ENCODE peak calls at places on chromosomes 16 and 17, in six cellular contexts. One of them, this sample, is unnamed.

GRCh38 chr17:75319818-75320691 is 30.8 kb upstream of the SLC25A19 start:
- DNase-seq in naive thymus-derived CD4-positive, alpha-beta T cell: no peak
- DNase-seq in thoracic aorta: no peak
- DNase-seq in left lung: peak; percentile 21
- DNase-seq in MM.1S: no peak
- DNase-seq in body of pancreas: no peak
- DNase-seq in this sample: no peak

GRCh38 chr16:81711609-81712329 is 67.3 kb upstream of the PLCG2 start:
- DNase-seq in naive thymus-derived CD4-positive, alpha-beta T cell: no peak
- DNase-seq in thoracic aorta: no peak
- DNase-seq in left lung: no peak
- DNase-seq in MM.1S: no peak
- DNase-seq in body of pancreas: no peak
- DNase-seq in this sample: no peak

GRCh38 chr17:18285296-18285695 is 24.8 kb downstream of the MIEF2 start:
- DNase-seq in naive thymus-derived CD4-positive, alpha-beta T cell: no peak
- DNase-seq in thoracic aorta: no peak
- DNase-seq in left lung: no peak
- DNase-seq in MM.1S: no peak
- DNase-seq in body of pancreas: no peak
- DNase-seq in this sample: no peak

GRCh38 chr16:21277927-21278706 is at the start of gene CRYM:
- DNase-seq in naive thymus-derived CD4-positive, alpha-beta T cell: no peak
- DNase-seq in thoracic aorta: no peak
- DNase-seq in left lung: peak; percentile 88
- DNase-seq in MM.1S: peak; percentile 70
- DNase-seq in body of pancreas: peak; percentile 76
- DNase-seq in this sample: peak; percentile 55

GRCh38 chr17:33335491-33336173 is 42.5 kb upstream of the ASIC2 start:
- DNase-seq in naive thymus-derived CD4-positive, alpha-beta T cell: no peak
- DNase-seq in thoracic aorta: no peak
- DNase-seq in left lung: no peak
- DNase-seq in MM.1S: no peak
- DNase-seq in body of pancreas: no peak
- DNase-seq in this sample: no peak

GRCh38 chr16:84061236-84061830 is 18.7 kb upstream of the SLC38A8 start:
- DNase-seq in naive thymus-derived CD4-positive, alpha-beta T cell: no peak
- DNase-seq in thoracic aorta: no peak
- DNase-seq in left lung: no peak
- DNase-seq in MM.1S: no peak
- DNase-seq in body of pancreas: no peak
- DNase-seq in this sample: no peak

GRCh38 chr17:31019004-31019403 is 48.2 kb downstream of the RNF135 start:
- DNase-seq in naive thymus-derived CD4-positive, alpha-beta T cell: no peak
- DNase-seq in thoracic aorta: no peak
- DNase-seq in left lung: no peak
- DNase-seq in MM.1S: no peak
- DNase-seq in body of pancreas: no peak
- DNase-seq in this sample: no peak

GRCh38 chr16:66020061-66020460 is 346.4 kb upstream of the CDH5 start:
- DNase-seq in naive thymus-derived CD4-positive, alpha-beta T cell: no peak
- DNase-seq in thoracic aorta: no peak
- DNase-seq in left lung: no peak
- DNase-seq in MM.1S: no peak
- DNase-seq in body of pancreas: no peak
- DNase-seq in this sample: no peak

GRCh38 chr17:50361561-50362480 is 11.2 kb downstream of the MRPL27 start:
- DNase-seq in naive thymus-derived CD4-positive, alpha-beta T cell: peak; percentile 65
- DNase-seq in thoracic aorta: no peak
- DNase-seq in left lung: no peak
- DNase-seq in MM.1S: peak; percentile 64
- DNase-seq in body of pancreas: peak; percentile 77
- DNase-seq in this sample: peak; percentile 59

GRCh38 chr17:75153854-75154194 is 488 bp downstream of the JPT1 start:
- DNase-seq in naive thymus-derived CD4-positive, alpha-beta T cell: peak; percentile 7
- DNase-seq in thoracic aorta: no peak
- DNase-seq in left lung: peak; percentile 81
- DNase-seq in MM.1S: no peak
- DNase-seq in body of pancreas: no peak
- DNase-seq in this sample: no peak

GRCh38 chr16:82042841-82043240 is 7.8 kb downstream of the HSD17B2 start:
- DNase-seq in naive thymus-derived CD4-positive, alpha-beta T cell: no peak
- DNase-seq in thoracic aorta: no peak
- DNase-seq in left lung: no peak
- DNase-seq in MM.1S: no peak
- DNase-seq in body of pancreas: no peak
- DNase-seq in this sample: no peak

GRCh38 chr17:76820039-76820438 is 48.2 kb upstream of the MGAT5B start:
- DNase-seq in naive thymus-derived CD4-positive, alpha-beta T cell: no peak
- DNase-seq in thoracic aorta: no peak
- DNase-seq in left lung: no peak
- DNase-seq in MM.1S: no peak
- DNase-seq in body of pancreas: no peak
- DNase-seq in this sample: peak; percentile 22

GRCh38 chr17:61309362-61309761 is 90.3 kb upstream of the TBX2 start:
- DNase-seq in naive thymus-derived CD4-positive, alpha-beta T cell: no peak
- DNase-seq in thoracic aorta: no peak
- DNase-seq in left lung: no peak
- DNase-seq in MM.1S: no peak
- DNase-seq in body of pancreas: no peak
- DNase-seq in this sample: no peak

GRCh38 chr17:46046957-46047356 is 47.9 kb downstream of the STH start:
- DNase-seq in naive thymus-derived CD4-positive, alpha-beta T cell: no peak
- DNase-seq in thoracic aorta: no peak
- DNase-seq in left lung: no peak
- DNase-seq in MM.1S: no peak
- DNase-seq in body of pancreas: no peak
- DNase-seq in this sample: no peak

GRCh38 chr17:56912105-56912999 is 1.5 kb downstream of the TRIM25 start:
- DNase-seq in naive thymus-derived CD4-positive, alpha-beta T cell: no peak
- DNase-seq in thoracic aorta: no peak
- DNase-seq in left lung: no peak
- DNase-seq in MM.1S: no peak
- DNase-seq in body of pancreas: peak; percentile 54
- DNase-seq in this sample: no peak

GRCh38 chr16:27925612-27926011 is 137.9 kb downstream of the GSG1L start:
- DNase-seq in naive thymus-derived CD4-positive, alpha-beta T cell: no peak
- DNase-seq in thoracic aorta: no peak
- DNase-seq in left lung: no peak
- DNase-seq in MM.1S: no peak
- DNase-seq in body of pancreas: no peak
- DNase-seq in this sample: no peak

GRCh38 chr17:38320482-38320881 is 23.3 kb downstream of the GPR179 start:
- DNase-seq in naive thymus-derived CD4-positive, alpha-beta T cell: no peak
- DNase-seq in thoracic aorta: no peak
- DNase-seq in left lung: no peak
- DNase-seq in MM.1S: no peak
- DNase-seq in body of pancreas: no peak
- DNase-seq in this sample: no peak

GRCh38 chr16:86512301-86512859 is 2.1 kb downstream of the FOXF1 start:
- DNase-seq in naive thymus-derived CD4-positive, alpha-beta T cell: no peak
- DNase-seq in thoracic aorta: no peak
- DNase-seq in left lung: no peak
- DNase-seq in MM.1S: no peak
- DNase-seq in body of pancreas: no peak
- DNase-seq in this sample: no peak

GRCh38 chr17:10276436-10276835 is 78.0 kb upstream of the GAS7 start:
- DNase-seq in naive thymus-derived CD4-positive, alpha-beta T cell: no peak
- DNase-seq in thoracic aorta: no peak
- DNase-seq in left lung: no peak
- DNase-seq in MM.1S: no peak
- DNase-seq in body of pancreas: no peak
- DNase-seq in this sample: no peak

GRCh38 chr17:79085154-79085920 is 10.7 kb downstream of the ENGASE start:
- DNase-seq in naive thymus-derived CD4-positive, alpha-beta T cell: no peak
- DNase-seq in thoracic aorta: no peak
- DNase-seq in left lung: peak; percentile 72
- DNase-seq in MM.1S: no peak
- DNase-seq in body of pancreas: no peak
- DNase-seq in this sample: no peak

GRCh38 chr16:50778284-50779163 is 36.6 kb downstream of the CYLD start:
- DNase-seq in naive thymus-derived CD4-positive, alpha-beta T cell: no peak
- DNase-seq in thoracic aorta: no peak
- DNase-seq in left lung: no peak
- DNase-seq in MM.1S: no peak
- DNase-seq in body of pancreas: no peak
- DNase-seq in this sample: no peak

GRCh38 chr16:30755955-30756780 is 5.7 kb downstream of the CFAP119 start:
- DNase-seq in naive thymus-derived CD4-positive, alpha-beta T cell: no peak
- DNase-seq in thoracic aorta: no peak
- DNase-seq in left lung: peak; percentile 7
- DNase-seq in MM.1S: no peak
- DNase-seq in body of pancreas: no peak
- DNase-seq in this sample: no peak

GRCh38 chr17:83173997-83174858 is 94.8 kb downstream of the METRNL start:
- DNase-seq in naive thymus-derived CD4-positive, alpha-beta T cell: no peak
- DNase-seq in thoracic aorta: no peak
- DNase-seq in left lung: peak; percentile 75
- DNase-seq in MM.1S: no peak
- DNase-seq in body of pancreas: peak; percentile 19
- DNase-seq in this sample: peak; percentile 33

GRCh38 chr17:44840936-44841335 is 6.7 kb upstream of the HIGD1B start:
- DNase-seq in naive thymus-derived CD4-positive, alpha-beta T cell: no peak
- DNase-seq in thoracic aorta: no peak
- DNase-seq in left lung: no peak
- DNase-seq in MM.1S: no peak
- DNase-seq in body of pancreas: no peak
- DNase-seq in this sample: no peak

GRCh38 chr16:15775209-15775608 is 81.6 kb downstream of the MYH11 start:
- DNase-seq in naive thymus-derived CD4-positive, alpha-beta T cell: no peak
- DNase-seq in thoracic aorta: no peak
- DNase-seq in left lung: no peak
- DNase-seq in MM.1S: no peak
- DNase-seq in body of pancreas: no peak
- DNase-seq in this sample: peak; percentile 44

GRCh38 chr16:15775663-15776304 is 81.0 kb downstream of the MYH11 start:
- DNase-seq in naive thymus-derived CD4-positive, alpha-beta T cell: no peak
- DNase-seq in thoracic aorta: no peak
- DNase-seq in left lung: no peak
- DNase-seq in MM.1S: no peak
- DNase-seq in body of pancreas: no peak
- DNase-seq in this sample: no peak

GRCh38 chr16:15772579-15773293 is 84.1 kb downstream of the MYH11 start:
- DNase-seq in naive thymus-derived CD4-positive, alpha-beta T cell: no peak
- DNase-seq in thoracic aorta: no peak
- DNase-seq in left lung: no peak
- DNase-seq in MM.1S: no peak
- DNase-seq in body of pancreas: no peak
- DNase-seq in this sample: no peak

GRCh38 chr16:15771694-15772093 is 85.1 kb downstream of the MYH11 start:
- DNase-seq in naive thymus-derived CD4-positive, alpha-beta T cell: no peak
- DNase-seq in thoracic aorta: no peak
- DNase-seq in left lung: no peak
- DNase-seq in MM.1S: no peak
- DNase-seq in body of pancreas: no peak
- DNase-seq in this sample: no peak

GRCh38 chr16:15773964-15774363 is 82.9 kb downstream of the MYH11 start:
- DNase-seq in naive thymus-derived CD4-positive, alpha-beta T cell: no peak
- DNase-seq in thoracic aorta: no peak
- DNase-seq in left lung: no peak
- DNase-seq in MM.1S: no peak
- DNase-seq in body of pancreas: no peak
- DNase-seq in this sample: no peak
- H3K27me3 ChIP-seq in naive thymus-derived CD4-positive, alpha-beta T cell: no peaks in the 10 kb centered on the region
- H3K27me3 ChIP-seq in thoracic aorta: no peaks in the 10 kb centered on the region
- H3K27me3 ChIP-seq in left lung: no peaks in the 10 kb centered on the region
- H3K27me3 ChIP-seq in MM.1S: no peaks in the 10 kb centered on the region
- H3K27me3 ChIP-seq in body of pancreas: no peaks in the 10 kb centered on the region
- H3K27me3 ChIP-seq in this sample: no peaks in the 10 kb centered on the region

DNA sequence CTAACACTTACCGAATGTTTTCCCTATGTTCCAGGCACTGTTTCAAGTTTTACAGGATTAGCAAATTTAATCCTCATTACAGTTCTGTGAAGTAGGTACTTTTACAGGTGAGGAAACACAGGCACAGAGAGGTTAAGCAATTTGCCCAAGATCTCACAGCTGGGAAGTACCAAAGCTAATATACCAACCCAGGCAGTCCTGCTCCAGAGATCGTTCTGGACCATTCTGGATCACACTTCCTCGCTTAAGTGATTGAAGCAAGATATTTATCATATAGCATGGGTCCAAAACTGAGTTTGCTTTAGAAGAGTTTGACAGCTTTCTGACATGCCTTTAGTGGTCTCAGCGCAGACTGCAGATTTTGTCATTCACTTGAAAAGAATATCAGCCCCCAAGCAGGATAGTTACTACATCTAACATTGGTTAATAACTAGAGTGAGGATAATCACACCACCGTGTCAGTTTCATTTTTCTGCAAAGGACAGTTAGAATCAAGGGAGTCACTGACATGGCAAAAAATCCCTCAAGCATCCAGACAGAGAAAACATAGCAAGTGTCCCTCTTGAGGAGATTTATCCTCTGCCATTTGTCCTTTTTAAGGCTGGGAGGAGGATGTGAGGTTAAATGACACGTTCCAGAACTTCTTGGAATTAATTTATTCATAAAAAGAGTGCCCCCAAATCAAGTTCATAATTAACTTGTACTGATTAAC is 5.1 kb downstream of the HS3ST3B1 start:
- DNase-seq in naive thymus-derived CD4-positive, alpha-beta T cell: no peak
- DNase-seq in thoracic aorta: no peak
- DNase-seq in left lung: no peak
- DNase-seq in MM.1S: no peak
- DNase-seq in body of pancreas: no peak
- DNase-seq in this sample: no peak
- H3K27me3 ChIP-seq in naive thymus-derived CD4-positive, alpha-beta T cell: no peaks in the 10 kb centered on the region
- H3K27me3 ChIP-seq in thoracic aorta: peaks cover 49% of the 10 kb centered on the region
- H3K27me3 ChIP-seq in left lung: peaks cover 99% of the 10 kb centered on the region
- H3K27me3 ChIP-seq in MM.1S: no peaks in the 10 kb centered on the region
- H3K27me3 ChIP-seq in body of pancreas: no peaks in the 10 kb centered on the region
- H3K27me3 ChIP-seq in this sample: peaks cover 42% of the 10 kb centered on the region

GRCh38 chr16:275786-276232 is at the start of gene RGS11:
- DNase-seq in naive thymus-derived CD4-positive, alpha-beta T cell: no peak
- DNase-seq in thoracic aorta: no peak
- DNase-seq in left lung: no peak
- DNase-seq in MM.1S: no peak
- DNase-seq in body of pancreas: no peak
- DNase-seq in this sample: no peak

GRCh38 chr16:275041-275621 is 613 bp downstream of the RGS11 start:
- DNase-seq in naive thymus-derived CD4-positive, alpha-beta T cell: peak; percentile 25
- DNase-seq in thoracic aorta: no peak
- DNase-seq in left lung: no peak
- DNase-seq in MM.1S: no peak
- DNase-seq in body of pancreas: no peak
- DNase-seq in this sample: no peak

GRCh38 chr16:273547-274421 is 2.0 kb downstream of the RGS11 start:
- DNase-seq in naive thymus-derived CD4-positive, alpha-beta T cell: no peak
- DNase-seq in thoracic aorta: no peak
- DNase-seq in left lung: no peak
- DNase-seq in MM.1S: peak; percentile 15
- DNase-seq in body of pancreas: peak; percentile 78
- DNase-seq in this sample: peak; percentile 66

GRCh38 chr16:278863-279366 is 1.5 kb upstream of the ARHGDIG start:
- DNase-seq in naive thymus-derived CD4-positive, alpha-beta T cell: peak; percentile 62
- DNase-seq in thoracic aorta: no peak
- DNase-seq in left lung: no peak
- DNase-seq in MM.1S: no peak
- DNase-seq in body of pancreas: peak; percentile 86
- DNase-seq in this sample: no peak

GRCh38 chr16:276360-277077 is 775 bp upstream of the RGS11 start:
- DNase-seq in naive thymus-derived CD4-positive, alpha-beta T cell: no peak
- DNase-seq in thoracic aorta: no peak
- DNase-seq in left lung: no peak
- DNase-seq in MM.1S: no peak
- DNase-seq in body of pancreas: no peak
- DNase-seq in this sample: no peak
- H3K27me3 ChIP-seq in naive thymus-derived CD4-positive, alpha-beta T cell: peaks cover 3% of the 10 kb centered on the region
- H3K27me3 ChIP-seq in thoracic aorta: no peaks in the 10 kb centered on the region
- H3K27me3 ChIP-seq in left lung: peaks cover 97% of the 10 kb centered on the region
- H3K27me3 ChIP-seq in MM.1S: peaks cover 48% of the 10 kb centered on the region
- H3K27me3 ChIP-seq in body of pancreas: no peaks in the 10 kb centered on the region
- H3K27me3 ChIP-seq in this sample: no peaks in the 10 kb centered on the region

GRCh38 chr17:34740516-34740915 is 161.1 kb downstream of the TMEM132E start:
- DNase-seq in naive thymus-derived CD4-positive, alpha-beta T cell: no peak
- DNase-seq in thoracic aorta: no peak
- DNase-seq in left lung: no peak
- DNase-seq in MM.1S: no peak
- DNase-seq in body of pancreas: no peak
- DNase-seq in this sample: no peak
- H3K27me3 ChIP-seq in naive thymus-derived CD4-positive, alpha-beta T cell: no peaks in the 10 kb centered on the region
- H3K27me3 ChIP-seq in thoracic aorta: no peaks in the 10 kb centered on the region
- H3K27me3 ChIP-seq in left lung: peaks cover 29% of the 10 kb centered on the region
- H3K27me3 ChIP-seq in MM.1S: no peaks in the 10 kb centered on the region
- H3K27me3 ChIP-seq in body of pancreas: no peaks in the 10 kb centered on the region
- H3K27me3 ChIP-seq in this sample: no peaks in the 10 kb centered on the region